ENCODE peak calls at places on chromosomes 11 and 22, in eight cellular contexts. P, U, G, C, K, Q, V and Y are unnamed samples.

GRCh38 chr11:61910473-61911123 is 6.8 kb downstream of the RAB3IL1 start:
- DNase-seq in P (no peak), U (no peak), G (no peak), C (no peak), K (no peak), Q (no peak), V (peak; percentile 31), Y (no peak)

GRCh38 chr11:106276859-106277436 is 199.5 kb downstream of the AASDHPPT start:
- DNase-seq in P (peak; percentile 3), U (no peak), G (peak; percentile 60), C (peak; percentile 3), K (no peak), Q (peak; percentile 20), V (peak; percentile 35), Y (no peak)

GRCh38 chr22:19822301-19823117 is 32.2 kb downstream of the GNB1L start:
- DNase-seq in P (no peak), U (no peak), G (no peak), C (no peak), K (no peak), Q (no peak), V (no peak), Y (no peak)

GRCh38 chr22:32617271-32617670 is 142.7 kb downstream of the FBXO7 start:
- DNase-seq in P (no peak), U (peak; percentile 17), G (peak; percentile 19), C (no peak), K (no peak), Q (no peak), V (peak; percentile 54), Y (peak; percentile 46)

GRCh38 chr22:41725510-41726110 is 26.3 kb downstream of the MEI1 start:
- DNase-seq in P (no peak), U (no peak), G (no peak), C (peak; percentile 8), K (no peak), Q (no peak), V (no peak), Y (no peak)

GRCh38 chr11:64911689-64912088 is 5.3 kb downstream of the ATG2A start:
- DNase-seq in P (no peak), U (no peak), G (no peak), C (no peak), K (no peak), Q (no peak), V (no peak), Y (no peak)

GRCh38 chr11:45899448-45900174 is 7.5 kb downstream of the FREY1 start:
- DNase-seq in P (peak; percentile 56), U (peak; percentile 61), G (peak; percentile 88), C (peak; percentile 82), K (no peak), Q (peak; percentile 93), V (peak; percentile 80), Y (peak; percentile 36)

GRCh38 chr11:24890426-24890825 is 393.6 kb downstream of the LUZP2 start:
- DNase-seq in P (no peak), U (no peak), G (no peak), C (no peak), K (no peak), Q (no peak), V (no peak), Y (no peak)

GRCh38 chr11:64258356-64258755 is 7.0 kb downstream of the PLCB3 start:
- DNase-seq in P (no peak), U (no peak), G (no peak), C (no peak), K (no peak), Q (no peak), V (no peak), Y (no peak)

GRCh38 chr11:61975638-61976419 is 8.4 kb upstream of the FTH1 start:
- DNase-seq in P (no peak), U (no peak), G (no peak), C (no peak), K (no peak), Q (no peak), V (no peak), Y (no peak)

GRCh38 chr11:62727007-62727832 is at the start of gene HNRNPUL2:
- DNase-seq in P (peak; percentile 100), U (peak; percentile 97), G (peak; percentile 100), C (peak; percentile 100), K (peak; percentile 98), Q (peak; percentile 98), V (peak; percentile 99), Y (peak; percentile 91)

DNA sequence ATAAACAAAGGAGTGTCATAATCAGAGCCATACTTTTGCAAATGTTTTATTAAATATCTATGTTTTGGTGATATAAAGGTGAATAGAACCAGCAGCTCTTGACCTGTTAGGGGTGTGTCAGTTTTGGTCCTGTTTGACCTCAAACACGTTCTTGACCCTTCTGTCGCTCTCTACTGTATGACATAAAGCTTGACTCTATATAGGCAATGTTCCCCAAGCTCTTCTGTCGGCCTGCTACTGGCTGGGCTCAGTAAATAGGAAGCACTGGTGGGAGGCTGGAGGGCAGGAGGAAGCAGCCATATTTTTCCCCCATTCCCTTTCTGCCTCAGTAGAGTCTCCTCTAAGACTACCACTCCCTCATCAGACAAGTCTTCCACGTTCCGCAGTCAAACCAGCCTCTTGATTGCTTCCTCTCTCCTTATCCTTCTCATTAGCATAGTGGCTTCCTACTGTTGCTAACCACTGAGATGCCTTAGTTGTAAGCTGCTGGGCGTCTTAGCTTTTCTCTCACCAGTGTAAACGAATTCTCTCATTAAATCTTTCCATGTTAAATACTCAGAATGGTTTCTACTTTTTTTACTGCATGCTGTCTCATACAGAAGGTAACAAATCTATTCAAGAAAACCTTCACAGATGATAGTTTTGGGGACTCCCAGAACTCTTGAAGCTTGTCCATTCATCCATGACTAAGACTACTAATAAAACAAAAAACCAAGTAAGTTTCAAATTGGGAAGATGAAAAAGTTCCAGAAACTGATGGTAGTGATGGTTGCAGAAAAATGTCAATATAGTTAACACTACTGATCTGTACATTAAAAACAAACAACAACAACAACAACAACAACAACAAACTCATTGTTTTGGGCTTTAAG is 3.3 kb downstream of the NPAT start:
- DNase-seq in P (no peak), U (no peak), G (no peak), C (no peak), K (no peak), Q (no peak), V (no peak), Y (no peak)
- H3K4me3 ChIP-seq in P (no peak overlapping the region), U (no peak overlapping the region), G (no peak overlapping the region), C (no peak overlapping the region), K (no peak overlapping the region), Q (no peak overlapping the region), V (no peak overlapping the region), Y (no peak overlapping the region)

GRCh38 chr22:36507518-36508010 is 724 bp upstream of the FOXRED2 start:
- DNase-seq in P (no peak), U (no peak), G (no peak), C (no peak), K (no peak), Q (no peak), V (no peak), Y (no peak)
- H3K4me3 ChIP-seq in P (peak overlapping the region; percentile 74), U (peak overlapping the region; percentile 57), G (peak overlapping the region; percentile 66), C (peak overlapping the region; percentile 50), K (peak overlapping the region; percentile 58), Q (peak overlapping the region; percentile 58), V (peak overlapping the region; percentile 61), Y (no peak overlapping the region)

DNA sequence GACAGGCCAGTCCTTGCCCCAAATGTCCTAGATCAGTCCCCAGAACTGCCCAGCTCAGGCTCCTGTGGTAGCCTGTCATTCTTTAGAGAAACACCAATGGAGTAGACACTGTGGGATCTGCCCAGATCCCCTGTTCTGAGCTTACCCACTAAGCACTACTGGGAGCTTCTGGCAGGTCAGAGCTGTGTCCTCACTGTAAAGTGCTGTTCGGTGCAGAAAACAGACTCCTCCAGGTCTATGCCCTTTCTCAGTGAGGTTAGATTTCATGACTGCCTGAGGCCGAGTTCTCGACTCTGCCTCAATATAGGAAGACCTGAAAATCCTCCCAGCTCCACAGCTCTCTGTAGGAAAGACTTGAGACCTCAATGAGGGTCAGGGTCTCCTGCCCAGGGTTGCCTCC is 67.5 kb upstream of the IGLL5 start:
- DNase-seq in P (no peak), U (no peak), G (no peak), C (no peak), K (no peak), Q (no peak), V (no peak), Y (no peak)
- H3K4me3 ChIP-seq in P (no peak overlapping the region), U (no peak overlapping the region), G (no peak overlapping the region), C (no peak overlapping the region), K (no peak overlapping the region), Q (no peak overlapping the region), V (no peak overlapping the region), Y (no peak overlapping the region)

GRCh38 chr22:44180706-44181032 is at the start of gene PARVG:
- DNase-seq in P (peak; percentile 81), U (no peak), G (peak; percentile 20), C (no peak), K (peak; percentile 64), Q (no peak), V (no peak), Y (no peak)

GRCh38 chr22:44182591-44183588 is 2.2 kb downstream of the PARVG start:
- DNase-seq in P (peak; percentile 70), U (no peak), G (no peak), C (no peak), K (no peak), Q (no peak), V (no peak), Y (no peak)

GRCh38 chr22:44179989-44180705 is 578 bp upstream of the PARVG start:
- DNase-seq in P (no peak), U (no peak), G (no peak), C (no peak), K (no peak), Q (no peak), V (no peak), Y (no peak)

GRCh38 chr22:44181033-44181911 is 547 bp downstream of the PARVG start:
- DNase-seq in P (peak; percentile 66), U (no peak), G (no peak), C (no peak), K (no peak), Q (no peak), V (no peak), Y (no peak)

GRCh38 chr22:44181912-44182590 is 1.3 kb downstream of the PARVG start:
- DNase-seq in P (peak; percentile 51), U (no peak), G (no peak), C (no peak), K (no peak), Q (no peak), V (no peak), Y (no peak)
- H3K4me3 ChIP-seq in P (peak overlapping the region; percentile 88), U (no peak overlapping the region), G (no peak overlapping the region), C (no peak overlapping the region), K (peak overlapping the region; percentile 65), Q (no peak overlapping the region), V (no peak overlapping the region), Y (no peak overlapping the region)

GRCh38 chr11:70661763-70662501 is 263.6 kb downstream of the CTTN start:
- DNase-seq in P (no peak), U (no peak), G (no peak), C (no peak), K (no peak), Q (peak; percentile 62), V (peak; percentile 16), Y (no peak)
- H3K4me3 ChIP-seq in P (no peak overlapping the region), U (peak overlapping the region; percentile 3), G (no peak overlapping the region), C (no peak overlapping the region), K (no peak overlapping the region), Q (peak overlapping the region; percentile 66), V (peak overlapping the region; percentile 54), Y (peak overlapping the region; percentile 34)